ENCODE peak calls at places on chromosome 22, in four cellular contexts. P is mammary epithelial cell, S is natural killer cell, U is AG09309. N is an unnamed sample.
A peak's percentile ranks its signal among the peaks of the same experiment; 100 is the strongest.

GRCh38 chr22:29314074-29314473 is 1.4 kb downstream of the RASL10A start:
- DNase-seq in P (no peak), S (no peak), U (no peak), N (no peak)

GRCh38 chr22:47596176-47596690 is 833.8 kb downstream of the TBC1D22A start:
- DNase-seq in P (no peak), S (no peak), U (no peak), N (no peak)

GRCh38 chr22:47452184-47452583 is 689.7 kb downstream of the TBC1D22A start:
- DNase-seq in P (no peak), S (no peak), U (no peak), N (no peak)

GRCh38 chr22:19571207-19571795 is 47.1 kb upstream of the CLDN5 start:
- DNase-seq in P (no peak), S (no peak), U (no peak), N (no peak)

GRCh38 chr22:30922151-30922611 is 46.4 kb downstream of the MORC2 start:
- DNase-seq in P (peak; percentile 33), S (peak; percentile 74), U (no peak), N (peak; percentile 73)

GRCh38 chr22:43273902-43274484 is 69.2 kb downstream of the SCUBE1 start:
- DNase-seq in P (peak; percentile 41), S (no peak), U (no peak), N (peak; percentile 59)

GRCh38 chr22:20292673-20293232 is 24.6 kb upstream of the RTN4R start:
- DNase-seq in P (no peak), S (no peak), U (no peak), N (no peak)

GRCh38 chr22:33923033-33923432 is 2.8 kb upstream of the LARGE1 start:
- DNase-seq in P (no peak), S (no peak), U (no peak), N (no peak)

GRCh38 chr22:37045958-37046357 is 5.6 kb upstream of the KCTD17 start:
- DNase-seq in P (no peak), S (no peak), U (no peak), N (no peak)

GRCh38 chr22:31497148-31497938 is 1.0 kb downstream of the SFI1 start:
- DNase-seq in P (no peak), S (no peak), U (no peak), N (no peak)

GRCh38 chr22:37561209-37562048 is 1.1 kb downstream of the CDC42EP1 start:
- DNase-seq in P (peak; percentile 89), S (peak; percentile 76), U (no peak), N (peak; percentile 76)

GRCh38 chr22:45677060-45677459 is 5.4 kb downstream of the ATXN10 start:
- DNase-seq in P (no peak), S (no peak), U (no peak), N (no peak)

GRCh38 chr22:42388130-42388797 is 43.9 kb downstream of the NFAM1 start:
- DNase-seq in P (peak; percentile 21), S (no peak), U (no peak), N (no peak)

GRCh38 chr22:45563362-45564040 is 60.8 kb downstream of the FBLN1 start:
- DNase-seq in P (no peak), S (no peak), U (no peak), N (no peak)

GRCh38 chr22:49968831-49969661 is 8.5 kb downstream of the PIM3 start:
- DNase-seq in P (no peak), S (peak; percentile 24), U (no peak), N (peak; percentile 45)

GRCh38 chr22:42343136-42343484 is 72.7 kb upstream of the TCF20 start:
- DNase-seq in P (no peak), S (no peak), U (no peak), N (no peak)

GRCh38 chr22:47168900-47169800 is 406.7 kb downstream of the TBC1D22A start:
- DNase-seq in P (no peak), S (no peak), U (no peak), N (peak; percentile 38)

GRCh38 chr22:26461188-26461810 is 22.3 kb downstream of the HPS4 start:
- DNase-seq in P (peak; percentile 12), S (no peak), U (no peak), N (no peak)

GRCh38 chr22:47282851-47283250 is 520.4 kb downstream of the TBC1D22A start:
- DNase-seq in P (no peak), S (no peak), U (no peak), N (no peak)

GRCh38 chr22:34881453-34881852 is 184.5 kb upstream of the ISX start:
- DNase-seq in P (no peak), S (no peak), U (no peak), N (no peak)

GRCh38 chr22:19822301-19823117 is 32.2 kb downstream of the GNB1L start:
- DNase-seq in P (no peak), S (peak; percentile 12), U (no peak), N (peak; percentile 41)

GRCh38 chr22:27879923-27880322 is 39.1 kb downstream of the PITPNB start:
- DNase-seq in P (peak; percentile 30), S (no peak), U (no peak), N (no peak)

GRCh38 chr22:31141551-31141950 is 1.2 kb upstream of the PLA2G3 start:
- DNase-seq in P (no peak), S (no peak), U (no peak), N (no peak)

GRCh38 chr22:32721328-32722180 is 80.0 kb upstream of the TIMP3 start:
- DNase-seq in P (no peak), S (no peak), U (no peak), N (no peak)

GRCh38 chr22:46797355-46797754 is 34.9 kb downstream of the TBC1D22A start:
- DNase-seq in P (peak; percentile 39), S (no peak), U (no peak), N (no peak)

GRCh38 chr22:47195676-47196492 is 433.4 kb downstream of the TBC1D22A start:
- DNase-seq in P (no peak), S (peak; percentile 12), U (no peak), N (peak; percentile 25)

GRCh38 chr22:32518351-32518750 is 43.7 kb downstream of the FBXO7 start:
- DNase-seq in P (no peak), S (no peak), U (no peak), N (no peak)

GRCh38 chr22:30694638-30695350 is at the start of gene OSBP2:
- DNase-seq in P (no peak), S (peak; percentile 20), U (no peak), N (no peak)

GRCh38 chr22:24996420-24996952 is 44.0 kb downstream of the KIAA1671 start:
- DNase-seq in P (no peak), S (no peak), U (no peak), N (no peak)

GRCh38 chr22:30202531-30203006 is 44.0 kb downstream of the LIF start:
- DNase-seq in P (no peak), S (no peak), U (no peak), N (no peak)

GRCh38 chr22:39927544-39927943 is 26.7 kb downstream of the GRAP2 start:
- DNase-seq in P (no peak), S (no peak), U (no peak), N (no peak)

GRCh38 chr22:48439560-48440135 is 1388.0 kb downstream of the BRD1 start:
- DNase-seq in P (no peak), S (no peak), U (no peak), N (no peak)

GRCh38 chr22:49302530-49302929 is 525.1 kb downstream of the BRD1 start:
- DNase-seq in P (no peak), S (no peak), U (no peak), N (no peak)

GRCh38 chr22:19621372-19622060 is 92.8 kb upstream of the SEPTIN5 start:
- DNase-seq in P (no peak), S (no peak), U (no peak), N (no peak)

DNA sequence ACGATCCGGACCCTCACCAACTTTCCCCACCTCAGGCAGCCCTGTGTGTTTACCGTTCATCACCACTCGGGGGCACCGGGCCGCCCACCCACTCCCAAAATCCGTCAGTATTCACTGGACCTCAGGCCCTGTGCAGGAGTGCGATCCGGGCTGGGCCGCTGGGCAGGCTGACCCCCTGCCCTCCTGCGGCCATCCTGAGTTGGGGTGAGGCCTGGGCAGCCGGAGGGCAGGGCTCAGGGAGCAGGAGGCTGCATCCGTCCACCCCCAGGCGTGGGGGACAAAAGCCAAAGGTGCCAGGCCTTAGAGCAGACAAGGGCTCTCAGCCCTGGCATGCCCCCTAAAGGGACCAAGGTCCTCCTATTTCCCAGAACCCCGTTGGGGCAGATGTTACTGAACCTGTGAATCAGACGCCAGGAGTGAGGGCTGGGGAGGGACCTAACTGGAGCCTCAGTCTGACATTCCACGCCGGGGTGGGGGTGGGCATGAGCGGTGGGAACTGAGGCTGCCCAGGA is 16.8 kb upstream of the TMEM191C start:
- DNase-seq in P (no peak), S (peak; percentile 2), U (no peak), N (no peak)
- TF ChIP-seq CTCF in P (no peak), S (no peak), U (no peak), N (no peak)

DNA sequence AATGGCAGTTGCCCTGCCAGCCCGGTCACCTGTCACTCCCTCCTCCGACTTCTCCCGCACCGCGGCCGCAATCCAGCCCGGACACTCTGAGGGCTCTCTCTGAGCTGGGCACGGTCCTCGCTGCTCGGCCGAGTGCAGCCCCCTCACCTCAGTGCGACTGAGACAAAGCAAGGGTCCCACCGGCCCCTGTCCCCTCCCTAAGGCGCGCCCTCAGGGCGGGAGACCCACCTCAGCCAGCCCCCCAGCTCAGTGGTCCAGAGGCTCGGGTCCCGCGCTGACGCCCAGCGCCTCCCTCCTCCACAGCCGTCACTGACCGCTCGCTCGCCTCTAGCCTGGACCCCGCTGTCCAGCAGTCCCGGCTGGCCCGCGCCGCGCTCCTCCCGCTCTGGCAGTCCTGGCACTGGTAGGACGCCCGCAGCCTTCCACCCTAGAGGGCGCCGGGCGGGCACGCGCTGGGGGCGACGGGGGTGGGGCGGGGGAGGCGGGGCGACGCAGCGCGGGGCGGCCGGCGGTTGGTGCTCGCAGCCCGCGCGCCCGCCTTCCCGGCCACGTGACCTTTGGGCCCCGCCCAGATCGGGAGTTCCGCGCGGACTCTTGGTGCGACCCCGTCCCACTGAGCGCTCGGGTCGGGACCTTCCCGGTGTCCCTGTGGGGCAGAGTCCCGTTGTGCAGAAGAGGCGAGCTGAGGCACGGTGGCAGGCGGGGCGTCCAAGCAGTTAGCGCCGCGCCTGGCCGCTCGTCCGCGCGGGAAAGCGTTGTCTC is 7.9 kb upstream of the L3MBTL2 start:
- DNase-seq in P (peak; percentile 59), S (peak; percentile 78), U (no peak), N (peak; percentile 66)
- TF ChIP-seq CTCF in P (no peak), S (no peak), U (peak; percentile 24), N (no peak)

GRCh38 chr22:38718414-38718813 is 12.7 kb downstream of the GTPBP1 start:
- DNase-seq in P (peak; percentile 76), S (no peak), U (no peak), N (no peak)
- TF ChIP-seq CTCF in P (peak; percentile 72), S (no peak), U (peak; percentile 71), N (peak; percentile 16)

DNA sequence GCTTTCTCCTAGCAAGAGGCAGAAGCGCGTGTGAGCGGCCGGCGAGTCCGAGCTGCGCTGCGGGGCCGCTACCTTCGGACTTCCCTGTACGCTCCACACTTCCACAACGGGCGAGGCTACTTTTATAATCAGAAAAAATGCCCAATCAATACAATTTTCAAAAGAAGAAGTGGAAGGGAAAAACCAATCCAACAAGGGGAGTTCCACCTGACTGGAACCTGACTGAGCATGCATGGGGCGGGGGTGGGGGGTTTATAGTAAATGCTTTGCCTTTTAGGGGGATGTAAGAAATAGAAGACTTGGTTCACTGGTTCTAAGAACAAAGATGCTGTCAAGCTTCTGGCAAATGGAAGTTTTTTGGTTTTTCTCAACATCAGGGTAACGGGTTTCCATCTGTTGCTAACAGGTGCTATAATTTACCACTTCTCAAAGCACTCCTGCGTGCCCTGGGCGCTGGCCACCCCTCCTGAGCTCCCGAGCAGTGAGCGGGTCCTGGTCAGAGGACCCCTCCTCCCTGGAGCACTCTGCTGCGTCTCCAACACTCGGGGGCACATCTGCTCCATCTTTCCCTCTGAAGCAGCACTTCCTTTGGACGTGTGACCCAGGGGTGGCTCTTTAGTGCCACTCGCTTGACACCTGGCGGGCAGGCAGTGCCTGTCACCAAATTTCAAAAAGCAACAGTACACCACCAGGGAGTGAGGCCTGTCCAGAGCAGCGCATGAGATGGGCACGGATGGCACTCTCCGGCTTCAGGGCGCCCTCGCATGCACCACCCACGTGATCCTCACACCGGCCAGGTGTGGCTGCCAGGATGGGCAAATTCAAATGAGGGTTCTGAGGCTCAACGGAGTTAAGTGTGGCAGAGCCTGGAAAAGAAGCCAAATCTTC is 21.6 kb upstream of the BID start:
- DNase-seq in P (no peak), S (no peak), U (no peak), N (no peak)
- TF ChIP-seq CTCF in P (no peak), S (no peak), U (no peak), N (no peak)

N was measured in CD14-positive monocyte.